ENCODE peak calls at places on chromosome 21, in four cellular contexts. R, Z, C and D are unnamed samples. For H3K36me3, the result is how much of the 10 kb centered on the place peaks cover.

GRCh38 chr21:44533121-44533890 is 6.7 kb downstream of the KRTAP10-1 start:
- DNase-seq in R (no peak), Z (no peak), C (peak), D (no peak)

GRCh38 chr21:42474982-42475381 is 21.0 kb downstream of the RSPH1 start:
- DNase-seq in R (no peak), Z (peak), C (peak), D (no peak)

GRCh38 chr21:27756191-27756590 is 789.3 kb upstream of the ADAMTS5 start:
- DNase-seq in R (no peak), Z (no peak), C (no peak), D (no peak)

GRCh38 chr21:44089001-44089911 is 17.9 kb upstream of the PWP2 start:
- DNase-seq in R (no peak), Z (peak), C (peak), D (no peak)

GRCh38 chr21:41759214-41759840 is 7.5 kb downstream of the RIPK4 start:
- DNase-seq in R (no peak), Z (no peak), C (no peak), D (no peak)

GRCh38 chr21:21236981-21237380 is 238.8 kb downstream of the NCAM2 start:
- DNase-seq in R (no peak), Z (no peak), C (no peak), D (no peak)

GRCh38 chr21:31658053-31658452 is 1.4 kb upstream of the SOD1 start:
- DNase-seq in R (no peak), Z (no peak), C (peak), D (no peak)

GRCh38 chr21:35509004-35509704 is 460.1 kb upstream of the RUNX1 start:
- DNase-seq in R (no peak), Z (no peak), C (no peak), D (peak)

GRCh38 chr21:36104306-36105300 is 30.3 kb upstream of the CBR3 start:
- DNase-seq in R (no peak), Z (peak), C (peak), D (peak)

GRCh38 chr21:40850071-40850470 is 3.1 kb upstream of the DSCAM start:
- DNase-seq in R (no peak), Z (no peak), C (no peak), D (no peak)

GRCh38 chr21:34820051-34820450 is 151.3 kb downstream of the CLIC6 start:
- DNase-seq in R (no peak), Z (no peak), C (no peak), D (no peak)

GRCh38 chr21:41683815-41684214 is 83.0 kb downstream of the RIPK4 start:
- DNase-seq in R (no peak), Z (no peak), C (no peak), D (no peak)

GRCh38 chr21:34526618-34527290 is 14.7 kb upstream of the KCNE1 start:
- DNase-seq in R (no peak), Z (peak), C (peak), D (peak)

GRCh38 chr21:42781150-42781980 is 98.0 kb downstream of the WDR4 start:
- DNase-seq in R (no peak), Z (peak), C (peak), D (peak)

GRCh38 chr21:34029724-34030528 is 43.5 kb upstream of the MRPS6 start:
- DNase-seq in R (peak), Z (peak), C (peak), D (no peak)

GRCh38 chr21:43944181-43944633 is 67.9 kb upstream of the TRAPPC10 start:
- DNase-seq in R (no peak), Z (no peak), C (no peak), D (no peak)

GRCh38 chr21:29721964-29722363 is 217.8 kb downstream of the GRIK1 start:
- DNase-seq in R (no peak), Z (no peak), C (no peak), D (no peak)

GRCh38 chr21:33402011-33402979 is 918 bp upstream of the IFNGR2 start:
- DNase-seq in R (no peak), Z (peak), C (peak), D (peak)

GRCh38 chr21:35139382-35139715 is 90.2 kb upstream of the RUNX1 start:
- DNase-seq in R (no peak), Z (no peak), C (no peak), D (no peak)

GRCh38 chr21:41868062-41868710 is 11.0 kb downstream of the PRDM15 start:
- DNase-seq in R (peak), Z (no peak), C (peak), D (no peak)

GRCh38 chr21:35072960-35073359 is 23.9 kb upstream of the RUNX1 start:
- DNase-seq in R (no peak), Z (no peak), C (no peak), D (no peak)

GRCh38 chr21:33133912-33134311 is 64.0 kb downstream of the OLIG1 start:
- DNase-seq in R (no peak), Z (no peak), C (no peak), D (no peak)

GRCh38 chr21:41562101-41563000 is 54.4 kb upstream of the TMPRSS2 start:
- DNase-seq in R (no peak), Z (peak), C (peak), D (no peak)

GRCh38 chr21:35622612-35623011 is 437.7 kb downstream of the SETD4 start:
- DNase-seq in R (no peak), Z (no peak), C (no peak), D (no peak)

GRCh38 chr21:42164064-42164789 is 54.7 kb upstream of the ABCG1 start:
- DNase-seq in R (no peak), Z (peak), C (peak), D (peak)

DNA sequence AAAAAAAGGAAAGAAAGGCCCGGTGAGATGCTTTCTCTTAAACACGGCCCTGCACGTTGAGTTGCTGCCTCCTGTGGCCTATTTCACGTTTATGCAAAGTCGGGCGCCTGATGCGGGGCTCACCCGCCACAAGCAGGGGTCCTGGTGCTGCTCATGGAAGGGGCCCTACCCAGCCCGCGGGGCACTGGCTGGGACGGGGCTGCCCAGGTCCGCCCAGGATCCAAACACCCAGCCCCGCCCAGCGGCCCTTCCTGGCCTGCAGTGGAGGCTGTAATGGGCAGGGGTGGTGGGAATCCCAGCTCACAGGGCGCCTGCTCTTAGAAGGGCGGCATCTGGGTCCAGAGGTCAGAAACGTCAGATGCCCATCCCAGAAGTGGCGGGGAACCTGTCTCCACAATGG is 1.6 kb downstream of the COL6A2 start:
- DNase-seq in R (no peak), Z (peak), C (peak), D (peak)
- H3K4me3 ChIP-seq in R (no peak), Z (peak), C (peak), D (peak)

DNA sequence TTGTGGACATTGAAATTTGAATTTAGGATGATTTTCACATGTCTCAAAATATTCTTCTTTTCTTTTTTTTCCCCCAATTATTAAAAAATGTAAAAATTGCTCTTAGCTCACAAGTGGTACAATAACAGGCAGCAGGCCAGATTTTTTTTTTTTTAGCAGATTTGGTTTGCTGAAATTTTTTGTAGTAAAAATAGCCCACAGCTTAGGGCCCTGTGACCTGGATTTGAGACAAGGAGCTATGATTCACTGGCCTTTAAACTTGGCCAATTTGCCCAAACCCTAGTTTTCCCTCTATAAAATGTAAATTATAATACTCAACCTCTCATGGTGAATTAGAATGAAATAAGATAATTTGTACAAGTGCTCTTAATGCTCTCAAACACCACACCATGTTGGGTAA is 253.8 kb downstream of the DYRK1A start:
- DNase-seq in R (no peak), Z (no peak), C (no peak), D (no peak)
- H3K36me3 ChIP-seq in R (under half), Z (under half), C (under half), D (under half)

DNA sequence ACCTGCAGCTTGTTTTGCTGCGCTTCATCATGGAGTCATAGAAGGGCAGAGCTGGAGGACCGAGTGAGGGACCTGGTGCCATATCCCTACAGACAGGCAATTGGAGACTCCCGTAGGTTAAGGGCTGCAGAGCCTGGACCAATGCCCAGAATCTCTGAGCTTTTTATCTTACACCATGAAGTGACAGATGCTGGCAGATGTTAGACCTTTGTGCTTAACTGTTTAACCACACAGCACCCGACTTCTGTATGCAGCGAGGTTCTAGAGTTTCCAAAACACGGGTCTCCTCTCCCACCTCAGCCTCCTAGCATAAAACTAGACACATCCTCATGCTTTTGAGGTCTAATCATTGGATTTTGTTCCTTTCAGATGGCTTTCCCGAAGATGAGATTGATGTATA is 47.5 kb downstream of the B3GALT5 start:
- DNase-seq in R (no peak), Z (no peak), C (peak), D (no peak)
- TF ChIP-seq EP300 in R (no peak), Z (no peak), C (no peak), D (no peak)

GRCh38 chr21:15414057-15414456 is 315.7 kb upstream of the USP25 start:
- DNase-seq in R (no peak), Z (no peak), C (no peak), D (no peak)
- H3K4me3 ChIP-seq in R (no peak), Z (no peak), C (no peak), D (no peak)

GRCh38 chr21:46421191-46421750 is 37.4 kb upstream of the DIP2A start:
- DNase-seq in R (no peak), Z (no peak), C (no peak), D (no peak)
- H3K36me3 ChIP-seq in R (under half), Z (half or more), C (under half), D (half or more)

GRCh38 chr21:25329227-25329626 is 278.1 kb downstream of the MRPL39 start:
- DNase-seq in R (no peak), Z (no peak), C (no peak), D (no peak)
- TF ChIP-seq EP300 in R (no peak), Z (no peak), C (no peak), D (no peak)

GRCh38 chr21:8993943-8994639 is 1527.3 kb upstream of the TPTE start:
- DNase-seq in R (no peak), Z (no peak), C (no peak), D (no peak)

GRCh38 chr21:8991968-8992621 is 1529.3 kb upstream of the TPTE start:
- DNase-seq in R (no peak), Z (no peak), C (no peak), D (no peak)

GRCh38 chr21:8994640-8995511 is 1526.5 kb upstream of the TPTE start:
- DNase-seq in R (no peak), Z (no peak), C (no peak), D (no peak)

GRCh38 chr21:8992731-8993174 is 1528.6 kb upstream of the TPTE start:
- DNase-seq in R (no peak), Z (no peak), C (no peak), D (no peak)

GRCh38 chr21:8993284-8993942 is 1528.0 kb upstream of the TPTE start:
- DNase-seq in R (no peak), Z (no peak), C (no peak), D (no peak)
- H3K4me3 ChIP-seq in R (no peak), Z (no peak), C (no peak), D (no peak)